ENCODE peak calls at places on chromosomes 11 and 22, in seven cellular contexts. K is CD4-positive, alpha-beta memory T cell; U is Calu3; V is A172; N is activated CD4-positive, alpha-beta T cell treated with anti-CD3 and anti-CD28 coated beads, Interleukin-2, amount 50 U/mL, for 1 hour; B is KBM-7; D is neural progenitor cell. M is an unnamed sample.

GRCh38 chr22:43828711-43829447 is 16.8 kb upstream of the EFCAB6 start:
- DNase-seq in K (no peak), U (no peak), V (no peak), N (no peak), B (no peak), D (no peak), M (peak)

GRCh38 chr11:107257660-107258059 is 200.0 kb downstream of the CWF19L2 start:
- DNase-seq in K (no peak), U (no peak), V (no peak), N (no peak), B (no peak), D (no peak), M (no peak)

GRCh38 chr11:70016666-70017347 is 61.3 kb upstream of the ANO1 start:
- DNase-seq in K (no peak), U (peak), V (peak), N (no peak), B (no peak), D (no peak), M (no peak)

GRCh38 chr11:68956142-68956541 is 24.6 kb downstream of the MRGPRD start:
- DNase-seq in K (no peak), U (no peak), V (no peak), N (peak), B (peak), D (peak), M (no peak)

GRCh38 chr11:33403344-33403743 is 146.2 kb downstream of the HIPK3 start:
- DNase-seq in K (no peak), U (no peak), V (no peak), N (no peak), B (no peak), D (no peak), M (no peak)

GRCh38 chr11:123249354-123249753 is 54.3 kb upstream of the CLMP start:
- DNase-seq in K (no peak), U (no peak), V (peak), N (no peak), B (no peak), D (no peak), M (no peak)

GRCh38 chr22:29083576-29084566 is 11.0 kb downstream of the KREMEN1 start:
- DNase-seq in K (no peak), U (no peak), V (peak), N (no peak), B (no peak), D (no peak), M (no peak)

GRCh38 chr11:14519692-14520085 is 497 bp downstream of the PSMA1 start:
- DNase-seq in K (no peak), U (no peak), V (no peak), N (no peak), B (no peak), D (no peak), M (no peak)

GRCh38 chr22:27453688-27454087 is 347.9 kb downstream of the MN1 start:
- DNase-seq in K (no peak), U (no peak), V (no peak), N (no peak), B (no peak), D (peak), M (no peak)

GRCh38 chr11:64119748-64120147 is 46.2 kb downstream of the MACROD1 start:
- DNase-seq in K (no peak), U (no peak), V (no peak), N (no peak), B (no peak), D (no peak), M (no peak)

GRCh38 chr22:40434101-40434500 is 63.7 kb downstream of the SGSM3 start:
- DNase-seq in K (no peak), U (no peak), V (no peak), N (no peak), B (no peak), D (no peak), M (no peak)

GRCh38 chr11:23403210-23404185 is 543.2 kb upstream of the CCDC179 start:
- DNase-seq in K (no peak), U (no peak), V (no peak), N (no peak), B (no peak), D (no peak), M (no peak)

GRCh38 chr11:95148421-95148820 is 58.8 kb downstream of the ENDOD1 start:
- DNase-seq in K (no peak), U (no peak), V (no peak), N (no peak), B (no peak), D (no peak), M (no peak)

GRCh38 chr11:72842644-72843330 is 28.6 kb downstream of the ATG16L2 start:
- DNase-seq in K (no peak), U (no peak), V (no peak), N (no peak), B (no peak), D (no peak), M (no peak)

GRCh38 chr22:47408409-47408808 is 646.0 kb downstream of the TBC1D22A start:
- DNase-seq in K (no peak), U (no peak), V (no peak), N (no peak), B (no peak), D (no peak), M (no peak)

M was measured in lung.